ENCODE peak calls at places on chromosomes 11 and 22, in five cellular contexts. T, L, N, X and V are unnamed samples.

GRCh38 chr11:61828629-61829407 is 718 bp downstream of the FADS2 start:
- DNase-seq in T (no peak), L (no peak), N (no peak), X (no peak), V (no peak)

GRCh38 chr22:20188567-20188877 is 37.7 kb upstream of the CCDC188 start:
- DNase-seq in T (no peak), L (no peak), N (no peak), X (no peak), V (no peak)

GRCh38 chr11:12807621-12808020 is 133.4 kb downstream of the TEAD1 start:
- DNase-seq in T (no peak), L (no peak), N (no peak), X (no peak), V (no peak)

GRCh38 chr22:25112538-25113253 is 87.0 kb upstream of the CRYBB3 start:
- DNase-seq in T (no peak), L (peak), N (no peak), X (no peak), V (no peak)

GRCh38 chr11:66221726-66222236 is 46.7 kb upstream of the RAB1B start:
- DNase-seq in T (peak), L (no peak), N (no peak), X (no peak), V (no peak)

GRCh38 chr22:32623943-32624342 is 149.3 kb downstream of the FBXO7 start:
- DNase-seq in T (no peak), L (peak), N (no peak), X (no peak), V (no peak)

GRCh38 chr22:20966883-20967696 is at the start of gene AIFM3:
- DNase-seq in T (no peak), L (no peak), N (no peak), X (no peak), V (no peak)

GRCh38 chr22:48745842-48746788 is 1081.6 kb downstream of the BRD1 start:
- DNase-seq in T (no peak), L (no peak), N (no peak), X (no peak), V (no peak)

GRCh38 chr11:72010529-72011233 is 12.0 kb downstream of the IL18BP start:
- DNase-seq in T (no peak), L (no peak), N (no peak), X (no peak), V (no peak)

GRCh38 chr11:118953265-118953664 is 2.8 kb upstream of the UPK2 start:
- DNase-seq in T (no peak), L (no peak), N (no peak), X (no peak), V (peak)

GRCh38 chr11:23991140-23991539 is 505.7 kb upstream of the LUZP2 start:
- DNase-seq in T (no peak), L (no peak), N (no peak), X (no peak), V (no peak)

GRCh38 chr22:34055525-34056200 is 135.4 kb upstream of the LARGE1 start:
- DNase-seq in T (no peak), L (peak), N (peak), X (no peak), V (peak)

GRCh38 chr11:48123934-48124755 is 92.5 kb upstream of the OR4B1 start:
- DNase-seq in T (no peak), L (no peak), N (no peak), X (no peak), V (no peak)

GRCh38 chr22:40951795-40952602 is 821 bp downstream of the RBX1 start:
- DNase-seq in T (peak), L (no peak), N (no peak), X (no peak), V (no peak)

GRCh38 chr11:8192016-8192895 is 23.4 kb upstream of the RIC3 start:
- DNase-seq in T (no peak), L (peak), N (no peak), X (peak), V (peak)

GRCh38 chr11:112806876-112807275 is 154.3 kb upstream of the NCAM1 start:
- DNase-seq in T (no peak), L (no peak), N (no peak), X (no peak), V (no peak)

GRCh38 chr11:59807047-59807446 is 3.5 kb downstream of the MRPL16 start:
- DNase-seq in T (no peak), L (peak), N (no peak), X (no peak), V (no peak)

GRCh38 chr22:20033045-20033706 is 12.3 kb downstream of the TANGO2 start:
- DNase-seq in T (no peak), L (no peak), N (no peak), X (no peak), V (no peak)

GRCh38 chr11:69287968-69288882 is 5.7 kb upstream of the MYEOV start:
- DNase-seq in T (no peak), L (peak), N (no peak), X (no peak), V (peak)

GRCh38 chr22:27992294-27993165 is 73.5 kb upstream of the PITPNB start:
- DNase-seq in T (no peak), L (no peak), N (no peak), X (no peak), V (no peak)

GRCh38 chr11:99925968-99926367 is 761.1 kb upstream of the ARHGAP42 start:
- DNase-seq in T (no peak), L (no peak), N (peak), X (no peak), V (no peak)

GRCh38 chr22:48004038-48004437 is 1241.6 kb downstream of the TBC1D22A start:
- DNase-seq in T (no peak), L (no peak), N (no peak), X (no peak), V (no peak)

GRCh38 chr11:122897606-122898210 is 15.1 kb downstream of the JHY start:
- DNase-seq in T (no peak), L (no peak), N (no peak), X (no peak), V (no peak)

GRCh38 chr11:70650075-70650909 is 252.0 kb downstream of the CTTN start:
- DNase-seq in T (no peak), L (peak), N (no peak), X (peak), V (peak)

GRCh38 chr11:118609380-118610219 is 2.2 kb downstream of the PHLDB1 start:
- DNase-seq in T (no peak), L (no peak), N (no peak), X (no peak), V (no peak)

GRCh38 chr11:134063991-134064747 is 4.7 kb upstream of the JAM3 start:
- DNase-seq in T (no peak), L (no peak), N (no peak), X (no peak), V (no peak)

GRCh38 chr11:66100272-66101037 is 30.4 kb downstream of the PACS1 start:
- DNase-seq in T (no peak), L (no peak), N (no peak), X (no peak), V (no peak)

GRCh38 chr11:73542175-73542574 is 55.7 kb downstream of the FAM168A start:
- DNase-seq in T (no peak), L (no peak), N (no peak), X (no peak), V (no peak)

GRCh38 chr11:62508336-62509058 is 38.1 kb downstream of the AHNAK start:
- DNase-seq in T (no peak), L (peak), N (peak), X (peak), V (peak)

GRCh38 chr22:19117111-19117512 is 5.1 kb downstream of the DGCR2 start:
- DNase-seq in T (no peak), L (no peak), N (no peak), X (no peak), V (no peak)

GRCh38 chr22:26884921-26885320 is 227.5 kb downstream of the MIAT start:
- DNase-seq in T (no peak), L (no peak), N (no peak), X (no peak), V (no peak)

GRCh38 chr11:72771507-72771906 is 19.3 kb upstream of the ARAP1 start:
- DNase-seq in T (no peak), L (no peak), N (no peak), X (no peak), V (peak)

GRCh38 chr22:30694638-30695350 is at the start of gene OSBP2:
- DNase-seq in T (no peak), L (no peak), N (no peak), X (no peak), V (no peak)

DNA sequence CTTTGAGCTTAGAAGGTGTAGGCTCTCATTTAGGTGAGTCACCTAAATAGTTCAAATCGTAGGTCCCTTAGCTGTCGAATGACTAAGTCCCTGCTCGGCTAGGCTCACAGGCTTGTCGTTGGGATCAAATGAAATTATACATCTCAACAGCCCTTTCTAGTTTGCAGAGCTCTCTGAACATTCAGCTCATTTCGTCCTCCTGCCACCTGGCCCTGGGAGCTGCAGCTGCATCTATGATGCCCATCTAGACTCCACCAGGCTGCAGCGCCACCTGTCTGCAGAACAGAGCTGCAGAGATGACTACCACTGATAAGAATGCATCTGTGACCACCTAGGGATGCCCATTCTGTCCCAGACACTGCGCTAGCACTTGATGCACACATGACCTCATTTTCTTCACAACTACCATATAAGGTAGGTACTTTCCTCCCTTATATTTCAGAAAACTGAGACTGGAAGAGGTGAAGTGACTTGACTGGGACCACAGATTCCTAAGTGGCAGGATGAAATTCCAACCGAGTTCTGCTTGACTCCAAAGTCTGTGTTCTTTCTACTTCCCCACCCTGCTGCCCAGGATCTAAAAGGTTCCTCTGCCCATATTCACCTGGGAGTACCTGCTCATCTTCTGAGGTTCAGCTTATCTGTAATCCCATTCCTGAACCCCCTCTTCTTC is 141.1 kb upstream of the NARS2 start:
- DNase-seq in T (no peak), L (peak), N (peak), X (peak), V (peak)
- TF ChIP-seq ATF3 in T (no peak), L (peak), N (peak), X (peak), V (no peak)

DNA sequence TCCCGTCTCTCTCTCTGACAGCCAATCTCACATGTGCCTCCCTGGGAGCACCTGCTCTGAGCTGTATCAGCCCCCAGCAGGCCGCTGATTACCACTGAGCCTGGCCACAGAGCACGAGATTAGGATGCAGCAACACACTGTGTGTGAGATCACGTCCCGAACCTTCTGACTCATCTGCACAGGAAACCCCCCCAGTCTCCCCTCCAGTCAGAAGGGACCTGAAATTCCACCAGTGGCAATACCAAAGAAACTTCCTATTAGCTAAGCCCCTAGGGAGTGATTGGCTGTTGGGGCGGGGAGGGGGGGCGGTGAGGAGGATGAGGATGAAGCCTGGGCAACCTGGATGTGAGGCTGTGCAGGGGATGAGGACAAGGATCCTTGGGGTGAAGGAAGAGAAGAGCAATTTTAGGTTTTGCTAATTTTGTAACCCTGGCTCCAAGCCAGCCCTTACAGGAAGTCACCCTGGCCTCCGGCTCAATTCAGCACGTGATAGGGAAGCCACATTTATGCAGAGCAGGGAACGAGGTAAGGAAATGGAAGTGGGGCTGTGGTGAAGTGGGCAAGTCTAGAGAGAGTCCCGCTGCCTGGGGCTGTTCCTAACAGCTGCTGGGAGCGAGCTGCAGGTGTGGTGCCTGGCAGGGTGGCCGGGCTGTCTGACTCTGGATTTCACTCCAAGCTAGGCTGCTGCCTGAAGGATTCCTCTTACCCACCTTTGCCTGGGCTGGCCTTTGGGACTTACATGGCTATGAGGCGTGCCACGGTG is 1.9 kb downstream of the SLC43A3 start:
- DNase-seq in T (peak), L (peak), N (no peak), X (no peak), V (peak)
- TF ChIP-seq POLR2AphosphoS5 in T (peak), L (no peak), N (no peak), X (no peak), V (peak)

DNA sequence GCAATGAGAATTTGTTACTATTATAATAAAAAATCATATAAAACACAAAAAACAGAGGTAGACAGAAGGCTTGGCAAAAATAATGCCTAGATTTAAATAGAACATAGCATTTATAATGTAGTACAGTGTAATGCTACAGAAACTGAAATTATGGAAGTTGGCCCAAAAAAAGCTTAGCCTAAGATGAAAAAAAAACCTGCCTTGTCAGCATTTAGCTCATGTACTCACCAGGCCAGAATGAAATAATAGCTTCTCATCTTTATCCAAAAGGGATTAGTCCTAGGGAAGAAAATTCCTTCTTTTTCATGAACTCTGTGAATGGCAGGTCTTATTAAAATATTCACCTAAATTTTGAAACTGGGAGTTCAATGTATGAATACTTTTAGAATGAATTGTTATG is 951.1 kb downstream of the LRRC4C start:
- DNase-seq in T (no peak), L (no peak), N (no peak), X (no peak), V (no peak)
- TF ChIP-seq ATF3 in T (no peak), L (no peak), N (no peak), X (no peak), V (no peak)

GRCh38 chr11:117390743-117391142 is 63.1 kb downstream of the CEP164 start:
- DNase-seq in T (no peak), L (no peak), N (no peak), X (no peak), V (no peak)

GRCh38 chr11:117394221-117394925 is 66.7 kb downstream of the CEP164 start:
- DNase-seq in T (no peak), L (no peak), N (no peak), X (no peak), V (no peak)

GRCh38 chr11:117392001-117392690 is 64.5 kb downstream of the CEP164 start:
- DNase-seq in T (no peak), L (no peak), N (no peak), X (no peak), V (no peak)

GRCh38 chr11:117391181-117391580 is 63.5 kb downstream of the CEP164 start:
- DNase-seq in T (no peak), L (no peak), N (no peak), X (no peak), V (no peak)

DNA sequence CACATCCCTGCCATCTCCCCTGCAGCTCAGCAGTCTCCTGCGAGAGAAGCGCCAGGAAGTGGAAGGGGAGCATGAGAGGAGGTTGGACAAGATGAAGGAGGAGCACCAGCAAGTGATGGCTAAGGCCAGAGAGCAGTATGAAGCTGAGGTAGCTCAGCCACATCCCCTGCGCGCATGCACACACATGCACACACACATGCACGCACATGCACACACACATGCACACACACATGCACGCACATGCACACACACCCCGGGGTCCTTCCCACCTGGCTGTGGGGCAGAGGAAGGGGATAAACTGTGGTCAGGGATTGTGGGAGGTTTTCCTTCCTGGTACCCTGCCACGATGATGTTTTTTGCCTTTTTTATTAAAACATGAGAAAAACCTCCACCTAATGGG is 65.3 kb downstream of the CEP164 start:
- DNase-seq in T (no peak), L (no peak), N (no peak), X (no peak), V (no peak)
- TF ChIP-seq POLR2AphosphoS5 in T (no peak), L (no peak), N (no peak), X (no peak), V (no peak)

GRCh38 chr22:38774496-38775166 is 18.8 kb upstream of the SUN2 start:
- DNase-seq in T (no peak), L (no peak), N (no peak), X (no peak), V (no peak)
- TF ChIP-seq ATF3 in T (no peak), L (no peak), N (no peak), X (no peak), V (no peak)

GRCh38 chr11:67373916-67374570 is 645 bp upstream of the CLCF1 start:
- DNase-seq in T (no peak), L (peak), N (peak), X (peak), V (peak)
- TF ChIP-seq POLR2AphosphoS5 in T (no peak), L (no peak), N (no peak), X (peak), V (no peak)

GRCh38 chr11:1926156-1927031 is 6.9 kb downstream of the TNNT3 start:
- DNase-seq in T (no peak), L (no peak), N (no peak), X (no peak), V (no peak)
- TF ChIP-seq ATF3 in T (no peak), L (no peak), N (no peak), X (no peak), V (no peak)

GRCh38 chr22:42180349-42180842 is 49.8 kb upstream of the CYP2D6 start:
- DNase-seq in T (no peak), L (no peak), N (no peak), X (no peak), V (peak)
- TF ChIP-seq POLR2AphosphoS5 in T (no peak), L (no peak), N (no peak), X (no peak), V (peak)

DNA sequence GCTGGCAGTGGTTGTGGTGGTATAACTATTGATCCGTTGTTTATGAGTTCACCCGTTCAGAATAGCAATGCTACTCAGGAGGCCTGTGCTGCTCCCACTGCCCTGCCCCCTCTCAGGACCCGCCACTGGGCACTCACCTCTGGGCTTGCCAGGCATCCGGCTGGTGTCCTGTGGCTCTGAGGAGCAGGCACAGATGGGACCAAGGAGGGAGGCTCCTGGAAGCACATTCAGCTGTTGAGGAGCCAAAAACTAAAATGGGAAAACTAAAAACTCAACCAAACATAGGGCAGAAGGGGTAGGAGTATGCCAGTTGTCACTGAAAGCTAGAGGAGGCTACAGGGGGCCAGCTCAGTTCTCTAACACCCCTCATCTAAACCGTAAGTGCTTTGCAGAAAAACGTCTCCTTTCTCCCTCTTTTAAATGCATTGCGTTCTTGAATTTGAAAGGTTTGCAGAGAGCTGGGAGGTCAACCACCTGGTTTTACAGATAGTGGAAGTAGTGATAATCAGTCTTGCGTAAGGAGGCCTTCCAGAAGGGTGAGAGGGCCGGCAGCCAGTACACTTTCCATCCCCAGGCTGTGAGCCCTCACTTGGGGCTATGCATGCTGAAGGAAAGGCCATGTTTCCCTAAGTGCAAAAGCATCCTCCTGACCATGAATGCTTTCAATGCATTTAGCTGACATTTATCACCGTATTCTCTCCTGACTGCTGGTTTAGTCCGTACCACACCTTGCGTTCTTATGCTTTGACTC is 547.4 kb downstream of the NTM start:
- DNase-seq in T (no peak), L (no peak), N (no peak), X (no peak), V (no peak)
- TF ChIP-seq ATF3 in T (no peak), L (no peak), N (no peak), X (no peak), V (no peak)

GRCh38 chr11:46826310-46827044 is 19.6 kb downstream of the CKAP5 start:
- DNase-seq in T (no peak), L (peak), N (no peak), X (peak), V (peak)
- TF ChIP-seq POLR2AphosphoS5 in T (no peak), L (no peak), N (no peak), X (no peak), V (no peak)